ENCODE peak calls at places on chromosomes 4 and X, in ten cellular contexts. W is breast epithelium, A is uterus, N is Caco-2, F is tibial nerve, K is ascending aorta, Q is psoas muscle, V is heart right ventricle, G is body of pancreas, H is BE2C. X is an unnamed sample. For H3K4me1, the result is how much of the 10 kb centered on the place peaks cover.

GRCh38 chr4:91622925-91623600 is 680.7 kb upstream of the GRID2 start:
- DNase-seq in W (no peak), A (no peak), N (no peak), F (no peak), K (no peak), Q (no peak), V (no peak), G (no peak), H (no peak), X (no peak)

GRCh38 chr4:112830753-112831386 is 193.9 kb downstream of the LARP7 start:
- DNase-seq in W (no peak), A (no peak), N (no peak), F (no peak), K (no peak), Q (no peak), V (no peak), G (no peak), H (no peak), X (peak)

GRCh38 chr4:37754410-37755185 is 68.4 kb upstream of the RELL1 start:
- DNase-seq in W (no peak), A (no peak), N (no peak), F (no peak), K (no peak), Q (no peak), V (no peak), G (no peak), H (no peak), X (no peak)

GRCh38 chrX:24789047-24789446 is 95.3 kb downstream of the POLA1 start:
- DNase-seq in W (no peak), A (no peak), N (no peak), F (no peak), K (no peak), Q (no peak), V (no peak), G (no peak), H (no peak), X (no peak)

GRCh38 chr4:108861339-108861738 is 98.5 kb upstream of the ETNPPL start:
- DNase-seq in W (no peak), A (no peak), N (no peak), F (no peak), K (no peak), Q (no peak), V (no peak), G (peak), H (no peak), X (no peak)

GRCh38 chrX:138710866-138711331 is 618 bp downstream of the FGF13 start:
- DNase-seq in W (no peak), A (peak), N (no peak), F (no peak), K (peak), Q (peak), V (no peak), G (no peak), H (no peak), X (peak)

GRCh38 chr4:16721618-16722291 is 176.7 kb downstream of the LDB2 start:
- DNase-seq in W (no peak), A (no peak), N (peak), F (no peak), K (no peak), Q (no peak), V (no peak), G (peak), H (no peak), X (no peak)

GRCh38 chrX:153953342-153953830 is 8.9 kb upstream of the RENBP start:
- DNase-seq in W (peak), A (peak), N (peak), F (peak), K (peak), Q (peak), V (peak), G (peak), H (peak), X (no peak)

GRCh38 chr4:176406297-176406696 is 86.5 kb downstream of the SPCS3 start:
- DNase-seq in W (no peak), A (no peak), N (no peak), F (no peak), K (no peak), Q (no peak), V (no peak), G (no peak), H (no peak), X (no peak)

DNA sequence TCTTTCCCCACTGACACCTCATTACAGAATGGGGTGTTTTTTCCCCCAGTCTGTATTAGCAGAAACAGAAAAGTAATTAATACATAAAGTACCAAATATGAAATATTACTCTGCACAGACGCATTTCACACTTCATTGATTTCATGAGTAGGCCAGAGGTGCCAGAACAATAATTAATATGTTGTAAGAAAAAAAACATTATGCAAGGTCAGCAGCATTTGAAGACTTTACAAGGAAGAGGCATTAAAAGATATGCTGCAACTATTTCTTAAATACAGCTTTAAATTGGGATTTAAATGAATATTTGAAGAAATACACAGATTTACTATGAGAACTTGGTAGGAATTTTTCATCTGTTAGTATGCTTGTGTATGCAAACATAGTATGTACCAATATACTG is 37.7 kb downstream of the NAA11 start:
- DNase-seq in W (no peak), A (no peak), N (no peak), F (no peak), K (no peak), Q (no peak), V (no peak), G (no peak), H (no peak), X (no peak)
- TF ChIP-seq CTCF in W (no peak), A (no peak), N (no peak), F (no peak), K (no peak), Q (no peak), V (no peak), G (no peak), H (no peak), X (no peak)

GRCh38 chrX:10040961-10041360 is 73.8 kb downstream of the CLDN34 start:
- DNase-seq in W (no peak), A (no peak), N (no peak), F (no peak), K (no peak), Q (no peak), V (no peak), G (no peak), H (no peak), X (no peak)
- H3K4me1 ChIP-seq in W (under half), A (under half), N (under half), F (under half), K (under half), Q (under half), V (under half), G (under half), H (under half), X (under half)

GRCh38 chr4:121799888-121800501 is 1.1 kb upstream of the EXOSC9 start:
- DNase-seq in W (no peak), A (no peak), N (no peak), F (no peak), K (no peak), Q (no peak), V (no peak), G (no peak), H (no peak), X (no peak)

GRCh38 chr4:121801715-121802075 is 572 bp downstream of the EXOSC9 start:
- DNase-seq in W (no peak), A (no peak), N (no peak), F (no peak), K (no peak), Q (no peak), V (no peak), G (no peak), H (no peak), X (no peak)

GRCh38 chr4:121799208-121799823 is 1.8 kb upstream of the EXOSC9 start:
- DNase-seq in W (no peak), A (no peak), N (no peak), F (no peak), K (no peak), Q (no peak), V (no peak), G (no peak), H (no peak), X (no peak)

GRCh38 chr4:121800638-121800960 is 524 bp upstream of the EXOSC9 start:
- DNase-seq in W (no peak), A (no peak), N (no peak), F (no peak), K (no peak), Q (no peak), V (no peak), G (no peak), H (no peak), X (no peak)

DNA sequence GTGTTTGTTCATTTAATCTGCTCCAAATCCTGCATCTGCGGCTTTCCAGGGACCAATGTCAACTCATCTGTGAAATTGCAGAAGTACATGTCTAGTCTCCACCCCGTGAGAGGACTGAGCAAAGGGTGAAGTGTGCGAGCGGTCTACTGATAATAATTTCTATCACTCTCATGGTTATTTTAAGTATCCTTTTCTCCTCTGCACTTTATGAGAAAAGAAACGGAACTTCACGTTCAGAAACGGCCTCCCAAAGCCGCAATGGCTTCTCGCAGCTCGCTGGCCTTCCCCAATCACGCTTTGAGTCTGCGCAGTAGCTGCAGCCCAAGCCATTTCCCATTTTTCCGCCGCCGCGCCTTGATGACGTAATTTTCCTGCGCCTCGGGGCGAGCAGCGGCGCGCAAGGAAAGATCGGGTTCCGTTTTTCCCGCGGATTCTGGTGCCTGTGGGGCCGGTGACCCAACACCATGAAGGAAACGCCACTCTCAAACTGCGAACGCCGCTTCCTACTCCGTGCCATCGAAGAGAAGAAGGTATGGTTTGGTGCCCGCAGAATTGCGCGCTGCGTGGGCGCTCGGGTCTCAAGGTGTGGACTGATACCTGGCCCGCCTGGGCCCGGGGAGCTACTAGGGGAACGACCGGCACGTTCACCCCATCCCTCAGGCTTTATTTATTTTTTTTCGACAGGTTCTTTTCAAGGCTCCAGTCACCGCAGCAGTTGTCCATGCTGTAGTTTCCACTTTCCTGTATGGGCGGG is at the start of gene EXOSC9:
- DNase-seq in W (peak), A (peak), N (peak), F (peak), K (peak), Q (peak), V (peak), G (peak), H (peak), X (peak)
- H3K4me3 ChIP-seq in W (peak), A (peak), N (peak), F (peak), K (peak), Q (peak), V (peak), G (peak), H (peak), X (peak)

GRCh38 chr4:9919047-9919446 is 102.2 kb downstream of the SLC2A9 start:
- DNase-seq in W (no peak), A (no peak), N (no peak), F (no peak), K (no peak), Q (no peak), V (no peak), G (no peak), H (no peak), X (no peak)

GRCh38 chr4:9916937-9917336 is 104.4 kb downstream of the SLC2A9 start:
- DNase-seq in W (no peak), A (no peak), N (no peak), F (no peak), K (no peak), Q (no peak), V (no peak), G (no peak), H (no peak), X (no peak)

GRCh38 chr4:9920029-9920428 is 101.3 kb downstream of the SLC2A9 start:
- DNase-seq in W (no peak), A (no peak), N (no peak), F (no peak), K (no peak), Q (no peak), V (no peak), G (no peak), H (no peak), X (no peak)

GRCh38 chr4:9916346-9916745 is 105.0 kb downstream of the SLC2A9 start:
- DNase-seq in W (no peak), A (no peak), N (no peak), F (no peak), K (no peak), Q (no peak), V (no peak), G (no peak), H (no peak), X (no peak)

DNA sequence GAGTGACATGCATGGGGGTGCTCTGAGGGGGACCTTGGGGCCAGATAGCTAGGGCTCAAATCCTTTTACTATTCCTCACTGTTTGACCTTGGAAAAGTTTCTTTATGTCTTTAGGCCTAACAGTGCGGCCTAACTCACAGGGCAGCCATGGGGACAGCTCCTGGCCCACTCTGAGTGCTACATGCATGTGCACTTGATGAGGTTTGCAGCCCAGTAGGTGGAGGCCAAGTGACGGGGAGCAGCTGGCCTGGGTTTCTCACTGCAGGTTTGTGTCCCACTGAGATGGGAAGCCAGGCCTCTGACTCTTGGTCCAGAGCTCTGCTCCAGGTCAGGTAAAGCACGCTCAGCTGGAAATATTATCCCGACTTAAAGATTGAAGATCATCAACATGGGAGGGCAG is 102.8 kb downstream of the SLC2A9 start:
- DNase-seq in W (no peak), A (no peak), N (no peak), F (no peak), K (no peak), Q (no peak), V (no peak), G (no peak), H (no peak), X (no peak)
- TF ChIP-seq CTCF in W (no peak), A (no peak), N (no peak), F (no peak), K (no peak), Q (no peak), V (no peak), G (no peak), H (no peak), X (no peak)

DNA sequence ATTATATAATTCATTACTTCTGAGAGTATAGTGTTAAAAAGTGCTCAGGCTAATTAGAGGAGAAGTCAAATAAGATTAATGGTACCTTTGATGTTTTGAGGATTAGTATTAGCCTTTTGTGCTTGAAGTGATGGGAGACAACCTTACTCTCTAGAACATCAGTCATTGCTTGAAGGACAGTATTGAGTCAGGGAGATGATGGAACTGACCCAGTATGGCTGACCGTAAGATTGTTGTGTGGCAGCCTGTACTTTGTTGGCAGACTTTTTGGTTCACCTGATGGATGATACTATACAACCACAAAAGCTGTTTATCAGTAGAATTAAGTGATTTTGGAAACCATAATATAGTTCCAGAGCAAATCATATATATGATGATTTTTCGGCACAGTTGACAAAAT is 9.9 kb downstream of the OGT start:
- DNase-seq in W (no peak), A (no peak), N (no peak), F (no peak), K (no peak), Q (no peak), V (no peak), G (no peak), H (no peak), X (no peak)
- H3K4me1 ChIP-seq in W (under half), A (under half), N (under half), F (under half), K (under half), Q (under half), V (half or more), G (under half), H (under half), X (under half)

GRCh38 chr4:36709986-36710385 is 428.6 kb downstream of the DTHD1 start:
- DNase-seq in W (no peak), A (no peak), N (no peak), F (no peak), K (no peak), Q (no peak), V (no peak), G (no peak), H (no peak), X (no peak)

DNA sequence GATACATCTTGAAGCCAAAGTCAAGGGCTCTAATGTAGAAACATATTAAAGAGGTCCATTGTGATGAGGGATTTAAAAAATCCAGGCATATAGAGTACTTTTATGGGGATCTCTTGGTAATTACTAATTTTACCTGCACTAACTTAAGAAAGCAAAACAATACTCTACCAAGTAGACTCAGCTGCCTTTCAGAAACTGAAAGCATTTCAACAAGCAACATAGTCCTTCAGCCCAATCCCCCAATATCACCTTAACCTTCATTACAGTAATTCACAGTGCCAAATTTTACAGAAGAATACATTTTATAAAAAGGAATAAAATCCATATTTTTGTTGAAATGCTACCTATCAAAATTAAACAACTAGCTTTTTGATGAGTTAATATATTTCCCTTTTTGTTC is 422.9 kb downstream of the DTHD1 start:
- DNase-seq in W (no peak), A (no peak), N (no peak), F (no peak), K (no peak), Q (no peak), V (no peak), G (no peak), H (no peak), X (no peak)
- H3K4me3 ChIP-seq in W (no peak), A (no peak), N (no peak), F (no peak), K (no peak), Q (no peak), V (no peak), G (no peak), H (no peak), X (no peak)

DNA sequence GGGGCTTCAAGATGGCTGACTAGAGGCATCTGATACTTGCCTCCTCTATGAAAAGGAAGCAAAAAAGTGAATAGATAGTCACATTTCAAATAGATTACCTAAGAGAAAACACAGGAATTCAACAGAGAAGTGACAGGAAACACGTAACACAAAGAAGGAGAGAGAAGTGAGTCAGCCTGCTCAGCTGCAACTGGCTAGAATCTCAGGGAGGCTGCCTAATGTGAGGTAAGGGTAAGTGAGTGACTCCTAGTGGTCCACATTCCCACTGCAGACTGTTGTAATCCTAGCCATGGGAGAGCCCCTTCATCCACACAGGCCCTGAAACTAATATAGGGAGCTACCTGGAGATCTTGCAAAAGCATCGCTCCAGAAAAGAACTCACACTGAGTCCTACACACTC is 179.2 kb downstream of the SLC7A11 start:
- DNase-seq in W (no peak), A (no peak), N (no peak), F (no peak), K (no peak), Q (no peak), V (no peak), G (no peak), H (no peak), X (no peak)
- TF ChIP-seq CTCF in W (no peak), A (no peak), N (no peak), F (no peak), K (no peak), Q (no peak), V (no peak), G (no peak), H (peak), X (no peak)

GRCh38 chr4:7330811-7331681 is 103.7 kb downstream of the PSAPL1 start:
- DNase-seq in W (peak), A (no peak), N (no peak), F (no peak), K (no peak), Q (no peak), V (no peak), G (no peak), H (no peak), X (no peak)
- H3K4me1 ChIP-seq in W (under half), A (under half), N (under half), F (under half), K (under half), Q (under half), V (under half), G (under half), H (under half), X (under half)

DNA sequence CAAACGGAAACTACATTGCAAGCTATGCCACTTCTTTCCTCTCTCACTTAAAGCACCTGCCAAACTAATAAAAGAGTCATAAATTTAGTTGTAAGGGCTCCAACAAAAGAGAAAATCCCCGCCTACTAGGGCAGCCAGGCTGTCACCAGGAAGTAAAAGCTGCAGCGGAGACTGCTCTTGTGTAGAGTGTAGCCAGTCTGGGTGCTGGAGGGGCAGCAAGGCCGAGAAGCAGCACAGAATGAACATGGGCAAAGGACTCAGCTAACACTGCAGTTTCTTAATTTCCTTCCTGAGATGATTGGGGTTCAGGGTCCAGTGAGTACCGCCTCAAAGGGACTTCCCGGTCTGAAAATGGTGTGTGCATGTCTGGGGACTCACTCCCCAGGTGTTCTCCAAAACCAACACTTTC is 89.4 kb upstream of the MAML3 start:
- DNase-seq in W (peak), A (peak), N (no peak), F (no peak), K (no peak), Q (no peak), V (no peak), G (peak), H (no peak), X (no peak)
- H3K4me3 ChIP-seq in W (no peak), A (no peak), N (no peak), F (no peak), K (no peak), Q (no peak), V (no peak), G (no peak), H (no peak), X (no peak)